ENCODE peak calls at places on chromosomes 6 and 20, in ten cellular contexts. One of them, this sample, is unnamed.

GRCh38 chr20:35866446-35867202 is 87.7 kb downstream of the SCAND1 start:
- DNase-seq in CD8-positive, alpha-beta T cell: no peak
- DNase-seq in SK-N-SH: no peak
- DNase-seq in thoracic aorta: no peak
- DNase-seq in heart right ventricle: no peak
- DNase-seq in vagina: no peak
- DNase-seq in fibroblast of the aortic adventitia: peak
- DNase-seq in heart left ventricle: no peak
- DNase-seq in spleen: no peak
- DNase-seq in GM12865: no peak
- DNase-seq in this sample: no peak

GRCh38 chr6:152185158-152185574 is 377.7 kb downstream of the ESR1 start:
- DNase-seq in vagina: no peak
- DNase-seq in heart left ventricle: no peak
- DNase-seq in SK-N-SH: no peak
- DNase-seq in GM12865: peak
- DNase-seq in spleen: no peak
- DNase-seq in CD8-positive, alpha-beta T cell: peak
- DNase-seq in thoracic aorta: no peak
- DNase-seq in fibroblast of the aortic adventitia: no peak
- DNase-seq in heart right ventricle: no peak
- DNase-seq in this sample: no peak

GRCh38 chr6:2531426-2532208 is 219.1 kb downstream of the MYLK4 start:
- DNase-seq in thoracic aorta: no peak
- DNase-seq in spleen: no peak
- DNase-seq in heart left ventricle: no peak
- DNase-seq in vagina: no peak
- DNase-seq in heart right ventricle: no peak
- DNase-seq in GM12865: no peak
- DNase-seq in CD8-positive, alpha-beta T cell: no peak
- DNase-seq in fibroblast of the aortic adventitia: peak
- DNase-seq in SK-N-SH: no peak
- DNase-seq in this sample: no peak

GRCh38 chr6:151679081-151679480 is 128.4 kb upstream of the ESR1 start:
- DNase-seq in CD8-positive, alpha-beta T cell: no peak
- DNase-seq in heart right ventricle: peak
- DNase-seq in SK-N-SH: no peak
- DNase-seq in GM12865: no peak
- DNase-seq in spleen: no peak
- DNase-seq in vagina: no peak
- DNase-seq in heart left ventricle: peak
- DNase-seq in thoracic aorta: no peak
- DNase-seq in fibroblast of the aortic adventitia: peak
- DNase-seq in this sample: peak

GRCh38 chr6:13548500-13549210 is 25.7 kb upstream of the SIRT5 start:
- DNase-seq in fibroblast of the aortic adventitia: no peak
- DNase-seq in thoracic aorta: no peak
- DNase-seq in heart left ventricle: no peak
- DNase-seq in GM12865: no peak
- DNase-seq in spleen: no peak
- DNase-seq in SK-N-SH: no peak
- DNase-seq in vagina: no peak
- DNase-seq in heart right ventricle: no peak
- DNase-seq in CD8-positive, alpha-beta T cell: no peak
- DNase-seq in this sample: no peak

GRCh38 chr6:167982063-167982462 is 15.4 kb upstream of the KIF25 start:
- DNase-seq in CD8-positive, alpha-beta T cell: no peak
- DNase-seq in vagina: no peak
- DNase-seq in SK-N-SH: no peak
- DNase-seq in fibroblast of the aortic adventitia: no peak
- DNase-seq in GM12865: no peak
- DNase-seq in thoracic aorta: no peak
- DNase-seq in heart left ventricle: no peak
- DNase-seq in heart right ventricle: no peak
- DNase-seq in spleen: no peak
- DNase-seq in this sample: no peak

GRCh38 chr6:52243282-52243893 is 912 bp downstream of the IL17F start:
- DNase-seq in vagina: no peak
- DNase-seq in thoracic aorta: no peak
- DNase-seq in GM12865: no peak
- DNase-seq in CD8-positive, alpha-beta T cell: no peak
- DNase-seq in fibroblast of the aortic adventitia: peak
- DNase-seq in SK-N-SH: no peak
- DNase-seq in heart right ventricle: no peak
- DNase-seq in spleen: no peak
- DNase-seq in heart left ventricle: no peak
- DNase-seq in this sample: no peak

GRCh38 chr20:51299413-51299812 is 243.1 kb downstream of the NFATC2 start:
- DNase-seq in vagina: no peak
- DNase-seq in SK-N-SH: no peak
- DNase-seq in heart left ventricle: no peak
- DNase-seq in spleen: no peak
- DNase-seq in thoracic aorta: no peak
- DNase-seq in CD8-positive, alpha-beta T cell: no peak
- DNase-seq in fibroblast of the aortic adventitia: no peak
- DNase-seq in GM12865: no peak
- DNase-seq in heart right ventricle: no peak
- DNase-seq in this sample: no peak

GRCh38 chr20:36472656-36473071 is 68.7 kb upstream of the MYL9 start:
- DNase-seq in heart right ventricle: peak
- DNase-seq in vagina: no peak
- DNase-seq in fibroblast of the aortic adventitia: no peak
- DNase-seq in SK-N-SH: no peak
- DNase-seq in thoracic aorta: no peak
- DNase-seq in spleen: peak
- DNase-seq in CD8-positive, alpha-beta T cell: no peak
- DNase-seq in heart left ventricle: peak
- DNase-seq in GM12865: no peak
- DNase-seq in this sample: peak

GRCh38 chr6:30720738-30721197 is 616 bp downstream of the TUBB start:
- DNase-seq in spleen: peak
- DNase-seq in vagina: no peak
- DNase-seq in heart left ventricle: peak
- DNase-seq in SK-N-SH: peak
- DNase-seq in heart right ventricle: peak
- DNase-seq in fibroblast of the aortic adventitia: peak
- DNase-seq in CD8-positive, alpha-beta T cell: peak
- DNase-seq in GM12865: peak
- DNase-seq in thoracic aorta: no peak
- DNase-seq in this sample: peak

DNA sequence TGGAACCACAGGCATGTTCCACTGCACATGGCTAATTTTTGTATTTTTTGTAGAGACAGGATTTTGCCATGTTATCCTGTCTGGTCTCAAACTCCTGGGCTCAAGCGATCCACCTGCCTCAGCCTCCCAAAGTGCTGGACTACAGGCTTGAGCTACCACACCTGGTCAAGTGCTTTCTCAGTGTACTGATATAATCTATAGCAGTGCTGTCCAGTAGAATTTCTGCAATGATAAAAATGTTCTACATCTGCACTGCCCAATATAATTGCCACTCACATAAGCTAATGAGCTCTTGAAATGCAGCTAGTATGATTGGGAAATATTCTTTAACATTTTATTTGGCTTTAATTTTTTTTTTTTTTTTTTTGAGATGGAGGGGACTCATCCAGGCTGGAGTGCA is 64.2 kb downstream of the C6orf52 start:
- DNase-seq in SK-N-SH: no peak
- DNase-seq in GM12865: no peak
- DNase-seq in thoracic aorta: no peak
- DNase-seq in vagina: no peak
- DNase-seq in spleen: no peak
- DNase-seq in CD8-positive, alpha-beta T cell: no peak
- DNase-seq in heart left ventricle: no peak
- DNase-seq in heart right ventricle: no peak
- DNase-seq in fibroblast of the aortic adventitia: no peak
- DNase-seq in this sample: no peak
- H3K4me3 ChIP-seq in SK-N-SH: no peak
- H3K4me3 ChIP-seq in GM12865: no peak
- H3K4me3 ChIP-seq in thoracic aorta: no peak
- H3K4me3 ChIP-seq in vagina: no peak
- H3K4me3 ChIP-seq in spleen: no peak
- H3K4me3 ChIP-seq in CD8-positive, alpha-beta T cell: no peak
- H3K4me3 ChIP-seq in heart left ventricle: no peak
- H3K4me3 ChIP-seq in heart right ventricle: no peak
- H3K4me3 ChIP-seq in fibroblast of the aortic adventitia: no peak
- H3K4me3 ChIP-seq in this sample: no peak

GRCh38 chr6:131067521-131067920 is 4.5 kb upstream of the EPB41L2 start:
- DNase-seq in heart right ventricle: no peak
- DNase-seq in SK-N-SH: no peak
- DNase-seq in heart left ventricle: no peak
- DNase-seq in fibroblast of the aortic adventitia: no peak
- DNase-seq in GM12865: no peak
- DNase-seq in thoracic aorta: no peak
- DNase-seq in CD8-positive, alpha-beta T cell: no peak
- DNase-seq in spleen: no peak
- DNase-seq in vagina: no peak
- DNase-seq in this sample: no peak
- H3K4me3 ChIP-seq in heart right ventricle: no peak
- H3K4me3 ChIP-seq in SK-N-SH: no peak
- H3K4me3 ChIP-seq in heart left ventricle: no peak
- H3K4me3 ChIP-seq in fibroblast of the aortic adventitia: no peak
- H3K4me3 ChIP-seq in GM12865: no peak
- H3K4me3 ChIP-seq in thoracic aorta: no peak
- H3K4me3 ChIP-seq in CD8-positive, alpha-beta T cell: no peak
- H3K4me3 ChIP-seq in spleen: no peak
- H3K4me3 ChIP-seq in vagina: no peak
- H3K4me3 ChIP-seq in this sample: no peak

GRCh38 chr6:169145991-169146501 is 107.6 kb downstream of the THBS2 start:
- DNase-seq in thoracic aorta: no peak
- DNase-seq in vagina: peak
- DNase-seq in GM12865: no peak
- DNase-seq in heart right ventricle: no peak
- DNase-seq in CD8-positive, alpha-beta T cell: peak
- DNase-seq in spleen: no peak
- DNase-seq in fibroblast of the aortic adventitia: peak
- DNase-seq in SK-N-SH: no peak
- DNase-seq in heart left ventricle: no peak
- DNase-seq in this sample: no peak
- H3K4me3 ChIP-seq in thoracic aorta: no peak
- H3K4me3 ChIP-seq in vagina: no peak
- H3K4me3 ChIP-seq in GM12865: no peak
- H3K4me3 ChIP-seq in heart right ventricle: no peak
- H3K4me3 ChIP-seq in CD8-positive, alpha-beta T cell: no peak
- H3K4me3 ChIP-seq in spleen: no peak
- H3K4me3 ChIP-seq in fibroblast of the aortic adventitia: no peak
- H3K4me3 ChIP-seq in SK-N-SH: no peak
- H3K4me3 ChIP-seq in heart left ventricle: no peak
- H3K4me3 ChIP-seq in this sample: no peak

GRCh38 chr6:38151580-38152500 is 332.3 kb downstream of the ZFAND3 start:
- DNase-seq in SK-N-SH: no peak
- DNase-seq in thoracic aorta: no peak
- DNase-seq in vagina: no peak
- DNase-seq in fibroblast of the aortic adventitia: no peak
- DNase-seq in heart right ventricle: no peak
- DNase-seq in GM12865: no peak
- DNase-seq in heart left ventricle: no peak
- DNase-seq in spleen: no peak
- DNase-seq in CD8-positive, alpha-beta T cell: no peak
- DNase-seq in this sample: no peak

GRCh38 chr6:38150681-38151296 is 331.3 kb downstream of the ZFAND3 start:
- DNase-seq in GM12865: no peak
- DNase-seq in spleen: no peak
- DNase-seq in heart right ventricle: no peak
- DNase-seq in SK-N-SH: no peak
- DNase-seq in CD8-positive, alpha-beta T cell: no peak
- DNase-seq in thoracic aorta: no peak
- DNase-seq in fibroblast of the aortic adventitia: no peak
- DNase-seq in vagina: no peak
- DNase-seq in heart left ventricle: no peak
- DNase-seq in this sample: no peak

GRCh38 chr6:38146658-38147027 is 327.1 kb downstream of the ZFAND3 start:
- DNase-seq in fibroblast of the aortic adventitia: no peak
- DNase-seq in SK-N-SH: no peak
- DNase-seq in spleen: no peak
- DNase-seq in thoracic aorta: no peak
- DNase-seq in heart right ventricle: no peak
- DNase-seq in heart left ventricle: no peak
- DNase-seq in GM12865: no peak
- DNase-seq in CD8-positive, alpha-beta T cell: no peak
- DNase-seq in vagina: no peak
- DNase-seq in this sample: no peak

GRCh38 chr6:38148606-38149005 is 329.1 kb downstream of the ZFAND3 start:
- DNase-seq in GM12865: no peak
- DNase-seq in spleen: no peak
- DNase-seq in vagina: no peak
- DNase-seq in thoracic aorta: no peak
- DNase-seq in heart right ventricle: no peak
- DNase-seq in CD8-positive, alpha-beta T cell: no peak
- DNase-seq in SK-N-SH: no peak
- DNase-seq in heart left ventricle: no peak
- DNase-seq in fibroblast of the aortic adventitia: no peak
- DNase-seq in this sample: no peak

GRCh38 chr6:38149526-38149925 is 330.0 kb downstream of the ZFAND3 start:
- DNase-seq in vagina: no peak
- DNase-seq in heart left ventricle: no peak
- DNase-seq in thoracic aorta: no peak
- DNase-seq in spleen: no peak
- DNase-seq in CD8-positive, alpha-beta T cell: no peak
- DNase-seq in SK-N-SH: no peak
- DNase-seq in heart right ventricle: no peak
- DNase-seq in fibroblast of the aortic adventitia: no peak
- DNase-seq in GM12865: no peak
- DNase-seq in this sample: no peak
- H3K4me3 ChIP-seq in vagina: no peak
- H3K4me3 ChIP-seq in heart left ventricle: no peak
- H3K4me3 ChIP-seq in thoracic aorta: no peak
- H3K4me3 ChIP-seq in spleen: no peak
- H3K4me3 ChIP-seq in CD8-positive, alpha-beta T cell: no peak
- H3K4me3 ChIP-seq in SK-N-SH: no peak
- H3K4me3 ChIP-seq in heart right ventricle: no peak
- H3K4me3 ChIP-seq in fibroblast of the aortic adventitia: no peak
- H3K4me3 ChIP-seq in GM12865: no peak
- H3K4me3 ChIP-seq in this sample: no peak

This sample was measured in uterus.